ENCODE peak calls at places on chromosomes 2 and 18, in eight cellular contexts. C is hepatocyte, Z is GM20000, D is foreskin keratinocyte, B is T-helper 17 cell, U is T-helper 2 cell, O is aorta, K is cerebellar cortex. W is an unnamed sample.

GRCh38 chr2:240443891-240444301 is 8.4 kb downstream of the GPC1 start:
- DNase-seq in D (no peak), U (no peak), B (no peak), O (no peak), K (no peak), Z (no peak), C (no peak), W (no peak)

GRCh38 chr2:28437918-28438317 is 45.3 kb downstream of the FOSL2 start:
- DNase-seq in O (no peak), K (no peak), Z (no peak), B (no peak), U (no peak), D (no peak), C (no peak), W (no peak)

GRCh38 chr2:28166956-28167355 is 225.7 kb upstream of the FOSL2 start:
- DNase-seq in O (no peak), K (no peak), Z (no peak), B (no peak), D (peak), U (no peak), C (no peak), W (no peak)

GRCh38 chr2:187689372-187689771 is 135.1 kb upstream of the TFPI start:
- DNase-seq in C (no peak), K (no peak), Z (no peak), B (no peak), D (peak), U (no peak), O (no peak), W (no peak)

GRCh38 chr18:36672437-36673344 is 156.1 kb downstream of the TPGS2 start:
- DNase-seq in C (no peak), Z (peak), U (no peak), K (no peak), D (peak), B (no peak), O (no peak), W (peak)

GRCh38 chr2:236866542-236867340 is 218.9 kb upstream of the COPS8 start:
- DNase-seq in C (no peak), O (no peak), B (no peak), D (no peak), Z (no peak), U (no peak), K (no peak), W (no peak)

GRCh38 chr2:195642027-195642676 is 14.9 kb upstream of the SLC39A10 start:
- DNase-seq in Z (no peak), C (no peak), O (no peak), K (no peak), B (no peak), U (no peak), D (no peak), W (no peak)

GRCh38 chr18:47748093-47748796 is 182.2 kb downstream of the SMAD2 start:
- DNase-seq in B (no peak), U (no peak), O (no peak), Z (no peak), D (no peak), K (no peak), C (no peak), W (no peak)

GRCh38 chr2:71886241-71886640 is 261.4 kb downstream of the CYP26B1 start:
- DNase-seq in D (no peak), Z (no peak), U (no peak), C (no peak), B (no peak), O (no peak), K (no peak), W (no peak)

GRCh38 chr2:173434729-173435345 is 80.2 kb downstream of the CDCA7 start:
- DNase-seq in Z (no peak), U (no peak), K (no peak), C (no peak), O (no peak), D (no peak), B (no peak), W (no peak)

GRCh38 chr2:188523901-188524300 is 232.2 kb downstream of the GULP1 start:
- DNase-seq in U (no peak), K (no peak), D (no peak), C (no peak), B (no peak), O (no peak), Z (no peak), W (no peak)

GRCh38 chr2:136131961-136132839 is 14.3 kb upstream of the CXCR4 start:
- DNase-seq in C (no peak), K (no peak), D (no peak), B (peak), U (peak), Z (peak), O (no peak), W (peak)

GRCh38 chr18:29753379-29753778 is 1289.2 kb downstream of the DSC3 start:
- DNase-seq in U (no peak), K (no peak), O (no peak), D (peak), Z (no peak), B (no peak), C (no peak), W (no peak)

GRCh38 chr2:227766361-227766883 is 20.7 kb downstream of the SCYGR8 start:
- DNase-seq in B (peak), Z (peak), O (peak), K (peak), D (peak), C (peak), U (peak), W (peak)

GRCh38 chr18:67239826-67240225 is 276.7 kb downstream of the DSEL start:
- DNase-seq in C (no peak), U (no peak), D (no peak), K (no peak), B (no peak), O (no peak), Z (no peak), W (no peak)

GRCh38 chr2:84817239-84817655 is 63.6 kb downstream of the TRABD2A start:
- DNase-seq in B (no peak), Z (peak), D (no peak), O (no peak), K (no peak), C (no peak), U (no peak), W (no peak)

GRCh38 chr18:41850781-41851180 is 104.3 kb upstream of the PIK3C3 start:
- DNase-seq in B (no peak), U (no peak), C (no peak), D (no peak), K (no peak), Z (no peak), O (no peak), W (no peak)

GRCh38 chr2:112465373-112465772 is 16.6 kb upstream of the TTL start:
- DNase-seq in U (no peak), O (no peak), B (no peak), Z (no peak), C (no peak), K (peak), D (peak), W (no peak)

GRCh38 chr2:68225119-68225632 is 27.2 kb downstream of the PPP3R1 start:
- DNase-seq in B (no peak), O (no peak), K (peak), C (peak), D (peak), U (no peak), Z (no peak), W (peak)

GRCh38 chr18:75874401-75875093 is 447.0 kb upstream of the SMIM21 start:
- DNase-seq in B (no peak), Z (no peak), C (peak), U (no peak), O (no peak), D (no peak), K (no peak), W (no peak)

GRCh38 chr2:110955546-110955945 is 165.2 kb upstream of the BCL2L11 start:
- DNase-seq in K (no peak), B (no peak), Z (no peak), C (no peak), O (no peak), U (no peak), D (no peak), W (no peak)

GRCh38 chr18:36089001-36089400 is 21.6 kb upstream of the RPRD1A start:
- DNase-seq in O (no peak), U (no peak), D (peak), C (no peak), Z (no peak), B (no peak), K (no peak), W (no peak)

GRCh38 chr2:170101789-170102188 is 76.2 kb upstream of the MYO3B start:
- DNase-seq in B (no peak), Z (no peak), C (no peak), U (no peak), O (no peak), K (no peak), D (no peak), W (no peak)

GRCh38 chr2:95552911-95553310 is 38.9 kb upstream of the TRIM43 start:
- DNase-seq in Z (no peak), U (no peak), O (no peak), D (no peak), C (no peak), B (no peak), K (peak), W (no peak)

GRCh38 chr2:45922577-45922988 is 271.1 kb downstream of the PRKCE start:
- DNase-seq in O (no peak), Z (no peak), C (peak), K (no peak), U (no peak), D (no peak), B (no peak), W (no peak)

GRCh38 chr18:14086459-14087231 is 45.6 kb downstream of the ZNF519 start:
- DNase-seq in Z (peak), D (peak), K (peak), C (peak), U (no peak), B (no peak), O (no peak), W (no peak)

GRCh38 chr2:19579466-19579865 is 221.0 kb upstream of the OSR1 start:
- DNase-seq in O (no peak), U (no peak), C (no peak), K (no peak), B (no peak), Z (no peak), D (no peak), W (no peak)

GRCh38 chr2:196239622-196240587 is 68.5 kb upstream of the STK17B start:
- DNase-seq in B (peak), K (no peak), U (peak), D (peak), C (no peak), Z (peak), O (peak), W (peak)

GRCh38 chr2:240794178-240794721 is 25.8 kb downstream of the KIF1A start:
- DNase-seq in K (no peak), D (no peak), O (peak), C (no peak), Z (no peak), U (no peak), B (no peak), W (no peak)

GRCh38 chr2:54053830-54054229 is 61.6 kb upstream of the ACYP2 start:
- DNase-seq in Z (no peak), K (no peak), C (no peak), D (no peak), U (no peak), O (no peak), B (no peak), W (no peak)

GRCh38 chr2:62305421-62306176 is 109.7 kb downstream of the B3GNT2 start:
- DNase-seq in C (peak), Z (no peak), K (no peak), D (no peak), O (no peak), U (peak), B (no peak), W (no peak)

GRCh38 chr2:27422958-27423357 is 5.5 kb upstream of the NRBP1 start:
- DNase-seq in K (no peak), U (no peak), D (no peak), Z (no peak), O (no peak), B (no peak), C (no peak), W (no peak)

GRCh38 chr2:233380132-233381012 is 26.1 kb downstream of the DGKD start:
- DNase-seq in K (peak), B (no peak), U (no peak), C (no peak), Z (no peak), D (no peak), O (no peak), W (no peak)

GRCh38 chr2:85694052-85695025 is at the start of gene GNLY:
- DNase-seq in C (no peak), O (no peak), D (no peak), U (peak), K (no peak), B (no peak), Z (no peak), W (no peak)

GRCh38 chr18:31057917-31058316 is 15.4 kb upstream of the DSC3 start:
- DNase-seq in K (no peak), U (no peak), O (no peak), C (no peak), D (no peak), Z (no peak), B (no peak), W (no peak)

GRCh38 chr18:3012306-3012919 is 531 bp downstream of the LPIN2 start:
- DNase-seq in O (peak), B (peak), K (peak), D (no peak), C (peak), Z (no peak), U (peak), W (peak)

GRCh38 chr18:49446481-49446880 is 14.0 kb downstream of the DYM start:
- DNase-seq in U (no peak), D (no peak), B (no peak), Z (no peak), C (no peak), O (no peak), K (no peak), W (no peak)

GRCh38 chr18:13461936-13462335 is 243.4 kb downstream of the LDLRAD4 start:
- DNase-seq in O (no peak), B (no peak), D (no peak), C (no peak), K (no peak), Z (no peak), U (no peak), W (no peak)